ENCODE peak calls at places on chromosomes 7 and 10, in five cellular contexts. K, L, Z, R and I are unnamed samples.

GRCh38 chr10:93954726-93955363 is 38.9 kb upstream of the PLCE1 start:
- DNase-seq in K (no peak), L (no peak), Z (no peak), R (no peak), I (no peak)

GRCh38 chr10:133206311-133207040 is 23.5 kb upstream of the UTF1 start:
- DNase-seq in K (no peak), L (no peak), Z (no peak), R (no peak), I (no peak)

GRCh38 chr10:75019360-75019759 is 92.1 kb upstream of the SAMD8 start:
- DNase-seq in K (no peak), L (no peak), Z (no peak), R (no peak), I (no peak)

GRCh38 chr7:41621953-41622831 is 80.7 kb downstream of the INHBA start:
- DNase-seq in K (no peak), L (no peak), Z (no peak), R (no peak), I (no peak)

GRCh38 chr10:71244638-71245419 is 32.5 kb downstream of the UNC5B start:
- DNase-seq in K (no peak), L (no peak), Z (no peak), R (peak), I (no peak)

GRCh38 chr10:51832652-51833383 is 133.4 kb upstream of the CSTF2T start:
- DNase-seq in K (peak), L (no peak), Z (no peak), R (no peak), I (no peak)

GRCh38 chr10:130740788-130741785 is 570.4 kb downstream of the TCERG1L start:
- DNase-seq in K (no peak), L (no peak), Z (no peak), R (no peak), I (no peak)

GRCh38 chr7:137681657-137682562 is 164.9 kb downstream of the DGKI start:
- DNase-seq in K (no peak), L (no peak), Z (no peak), R (no peak), I (no peak)

GRCh38 chr10:4691301-4691700 is 134.7 kb upstream of the AKR1E2 start:
- DNase-seq in K (no peak), L (no peak), Z (no peak), R (no peak), I (no peak)

GRCh38 chr7:128757203-128757602 is 18.0 kb downstream of the CALU start:
- DNase-seq in K (no peak), L (no peak), Z (no peak), R (no peak), I (no peak)

GRCh38 chr7:117083648-117084047 is 130.3 kb downstream of the ST7 start:
- DNase-seq in K (no peak), L (no peak), Z (no peak), R (no peak), I (no peak)

GRCh38 chr7:55521543-55522267 is 50.6 kb downstream of the VOPP1 start:
- DNase-seq in K (no peak), L (no peak), Z (no peak), R (no peak), I (no peak)

GRCh38 chr10:101293007-101293723 is 60.8 kb upstream of the BTRC start:
- DNase-seq in K (peak), L (no peak), Z (no peak), R (no peak), I (no peak)

GRCh38 chr10:130647341-130647740 is 511.1 kb downstream of the GLRX3 start:
- DNase-seq in K (no peak), L (no peak), Z (no peak), R (no peak), I (no peak)

GRCh38 chr10:116691544-116692126 is 50.7 kb downstream of the HSPA12A start:
- DNase-seq in K (no peak), L (no peak), Z (no peak), R (peak), I (no peak)

GRCh38 chr10:87608756-87609155 is 50.9 kb upstream of the PAPSS2 start:
- DNase-seq in K (no peak), L (no peak), Z (no peak), R (no peak), I (no peak)

GRCh38 chr7:111137296-111138195 is 46.6 kb downstream of the LRRN3 start:
- DNase-seq in K (peak), L (peak), Z (peak), R (no peak), I (no peak)

GRCh38 chr7:13850185-13850752 is 139.2 kb downstream of the ETV1 start:
- DNase-seq in K (no peak), L (no peak), Z (no peak), R (no peak), I (peak)

GRCh38 chr7:72161534-72161933 is 250.6 kb downstream of the CALN1 start:
- DNase-seq in K (peak), L (no peak), Z (no peak), R (no peak), I (no peak)

GRCh38 chr7:72163266-72163665 is 248.9 kb downstream of the CALN1 start:
- DNase-seq in K (no peak), L (no peak), Z (no peak), R (no peak), I (no peak)
- TF ChIP-seq CTCF in K (no peak), L (no peak), Z (no peak), R (no peak), I (no peak)

GRCh38 chr7:37142943-37143342 is 305.7 kb downstream of the ELMO1 start:
- DNase-seq in K (peak), L (no peak), Z (no peak), R (no peak), I (no peak)

GRCh38 chr7:37145682-37146081 is 303.0 kb downstream of the ELMO1 start:
- DNase-seq in K (no peak), L (no peak), Z (no peak), R (no peak), I (no peak)

DNA sequence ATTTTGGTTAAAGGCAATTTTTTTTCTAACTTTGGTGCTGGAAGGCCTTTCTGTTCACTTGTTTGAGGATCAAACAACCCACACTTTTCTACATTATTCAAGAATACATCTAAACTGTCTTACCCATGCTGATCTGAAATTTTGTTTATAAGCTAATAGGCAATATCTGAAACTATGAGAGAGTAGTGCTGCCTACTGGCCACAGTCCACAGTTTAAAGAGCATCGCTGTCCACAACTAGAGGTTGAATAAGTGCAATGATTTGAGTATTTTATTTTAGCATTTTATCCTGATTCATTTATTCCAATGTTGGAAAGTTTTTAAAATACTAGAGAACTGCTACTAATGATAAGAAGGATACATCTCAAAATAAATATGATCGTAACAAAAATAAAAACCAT is 306.9 kb downstream of the ELMO1 start:
- DNase-seq in K (no peak), L (no peak), Z (no peak), R (no peak), I (no peak)
- TF ChIP-seq CTCF in K (no peak), L (no peak), Z (no peak), R (no peak), I (peak)

DNA sequence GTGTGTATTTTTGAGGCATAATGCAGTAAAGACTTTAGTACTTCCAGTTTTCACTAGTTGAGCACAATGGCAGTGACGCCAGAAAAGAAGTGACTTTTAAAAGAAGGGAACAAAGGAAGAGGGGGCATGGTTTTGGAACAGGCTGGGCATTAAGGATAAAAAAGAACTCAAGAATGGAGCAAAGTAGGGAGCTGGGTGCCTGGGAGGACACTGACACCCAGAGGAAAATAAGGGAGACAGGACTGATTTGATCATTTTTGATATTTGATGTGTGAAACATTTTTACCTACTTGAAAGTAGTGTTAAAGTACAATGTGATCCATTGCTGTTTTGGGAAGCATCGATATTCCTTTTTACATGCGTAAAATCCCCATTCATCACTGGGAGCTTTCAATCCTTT is 85.4 kb downstream of the ADAM12 start:
- DNase-seq in K (peak), L (no peak), Z (no peak), R (no peak), I (no peak)
- TF ChIP-seq CTCF in K (peak), L (no peak), Z (no peak), R (no peak), I (no peak)

GRCh38 chr10:6037422-6037821 is 24.7 kb downstream of the IL2RA start:
- DNase-seq in K (no peak), L (peak), Z (no peak), R (no peak), I (no peak)
- TF ChIP-seq CTCF in K (no peak), L (no peak), Z (no peak), R (no peak), I (no peak)

GRCh38 chr10:124305984-124306383 is 112.7 kb downstream of the OAT start:
- DNase-seq in K (no peak), L (no peak), Z (no peak), R (no peak), I (no peak)

GRCh38 chr10:124306520-124306919 is 112.2 kb downstream of the OAT start:
- DNase-seq in K (no peak), L (no peak), Z (no peak), R (no peak), I (no peak)

GRCh38 chr10:124302951-124303505 is 115.7 kb downstream of the OAT start:
- DNase-seq in K (no peak), L (no peak), Z (no peak), R (no peak), I (no peak)

GRCh38 chr10:124301736-124302135 is 117.0 kb downstream of the OAT start:
- DNase-seq in K (no peak), L (no peak), Z (no peak), R (no peak), I (no peak)

DNA sequence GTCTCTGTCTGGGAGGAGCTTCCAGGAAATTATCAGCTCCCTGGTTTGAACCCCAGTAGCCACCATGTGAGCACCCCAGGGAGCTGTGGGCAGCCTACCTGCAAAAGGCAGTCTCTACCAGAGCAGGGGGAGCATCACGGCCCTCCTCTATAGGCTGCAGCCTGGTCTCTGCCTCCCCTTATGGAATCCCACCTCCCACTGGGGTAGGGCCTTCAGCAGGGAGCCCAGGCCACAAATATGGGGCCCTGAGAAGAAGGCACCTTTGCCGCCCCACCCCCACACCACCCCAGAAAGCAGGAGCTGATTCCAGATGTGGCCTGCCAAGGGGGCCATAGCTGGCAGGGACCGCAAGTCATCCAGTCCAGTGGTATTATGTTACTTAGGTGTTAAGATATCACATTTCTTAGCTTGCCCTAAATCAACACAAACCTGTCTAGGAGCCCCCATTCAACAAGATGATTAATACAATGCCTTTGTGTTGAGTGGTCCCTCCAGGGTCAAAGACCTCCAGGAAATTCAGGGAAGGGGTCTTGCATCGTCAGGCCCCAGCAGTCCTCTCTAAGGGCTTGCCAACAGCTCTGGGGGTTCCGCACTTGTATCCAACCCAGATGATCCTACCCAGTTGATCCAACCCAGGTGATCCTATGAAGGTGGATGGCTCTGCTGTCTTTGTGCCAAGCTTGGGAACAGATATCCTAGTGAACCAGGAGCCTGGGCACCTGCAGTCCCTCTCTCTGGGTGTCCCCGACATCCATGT is 114.9 kb downstream of the OAT start:
- DNase-seq in K (no peak), L (no peak), Z (no peak), R (no peak), I (no peak)
- TF ChIP-seq CTCF in K (no peak), L (no peak), Z (no peak), R (no peak), I (no peak)

GRCh38 chr10:49157229-49157628 is 23.4 kb upstream of the FAM170B start:
- DNase-seq in K (no peak), L (no peak), Z (no peak), R (no peak), I (no peak)

GRCh38 chr10:49152663-49153062 is 18.8 kb upstream of the FAM170B start:
- DNase-seq in K (no peak), L (no peak), Z (no peak), R (no peak), I (no peak)

GRCh38 chr10:49153971-49154370 is 20.1 kb upstream of the FAM170B start:
- DNase-seq in K (no peak), L (no peak), Z (no peak), R (no peak), I (no peak)

GRCh38 chr10:49153115-49153514 is 19.3 kb upstream of the FAM170B start:
- DNase-seq in K (no peak), L (no peak), Z (no peak), R (no peak), I (no peak)

DNA sequence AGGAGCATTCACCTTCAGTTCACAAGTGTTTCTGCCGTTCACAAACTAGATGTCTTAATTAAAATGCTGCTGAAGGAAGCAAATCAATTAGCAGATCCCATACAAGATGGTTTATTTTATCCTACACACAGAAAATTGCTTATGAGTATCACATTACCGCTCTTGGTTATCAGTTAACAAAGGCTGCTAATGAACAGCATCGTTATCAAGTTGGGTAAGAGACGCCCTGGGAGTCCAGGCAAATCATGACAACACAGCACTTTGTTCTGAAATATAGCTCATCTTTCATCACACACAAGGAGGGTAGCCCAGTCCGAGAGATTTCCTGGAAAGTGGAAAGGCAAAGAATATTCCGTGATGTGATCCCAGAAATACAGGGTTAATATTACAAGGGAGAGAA is 20.8 kb upstream of the FAM170B start:
- DNase-seq in K (no peak), L (no peak), Z (no peak), R (no peak), I (no peak)
- TF ChIP-seq CTCF in K (no peak), L (no peak), Z (no peak), R (no peak), I (no peak)

DNA sequence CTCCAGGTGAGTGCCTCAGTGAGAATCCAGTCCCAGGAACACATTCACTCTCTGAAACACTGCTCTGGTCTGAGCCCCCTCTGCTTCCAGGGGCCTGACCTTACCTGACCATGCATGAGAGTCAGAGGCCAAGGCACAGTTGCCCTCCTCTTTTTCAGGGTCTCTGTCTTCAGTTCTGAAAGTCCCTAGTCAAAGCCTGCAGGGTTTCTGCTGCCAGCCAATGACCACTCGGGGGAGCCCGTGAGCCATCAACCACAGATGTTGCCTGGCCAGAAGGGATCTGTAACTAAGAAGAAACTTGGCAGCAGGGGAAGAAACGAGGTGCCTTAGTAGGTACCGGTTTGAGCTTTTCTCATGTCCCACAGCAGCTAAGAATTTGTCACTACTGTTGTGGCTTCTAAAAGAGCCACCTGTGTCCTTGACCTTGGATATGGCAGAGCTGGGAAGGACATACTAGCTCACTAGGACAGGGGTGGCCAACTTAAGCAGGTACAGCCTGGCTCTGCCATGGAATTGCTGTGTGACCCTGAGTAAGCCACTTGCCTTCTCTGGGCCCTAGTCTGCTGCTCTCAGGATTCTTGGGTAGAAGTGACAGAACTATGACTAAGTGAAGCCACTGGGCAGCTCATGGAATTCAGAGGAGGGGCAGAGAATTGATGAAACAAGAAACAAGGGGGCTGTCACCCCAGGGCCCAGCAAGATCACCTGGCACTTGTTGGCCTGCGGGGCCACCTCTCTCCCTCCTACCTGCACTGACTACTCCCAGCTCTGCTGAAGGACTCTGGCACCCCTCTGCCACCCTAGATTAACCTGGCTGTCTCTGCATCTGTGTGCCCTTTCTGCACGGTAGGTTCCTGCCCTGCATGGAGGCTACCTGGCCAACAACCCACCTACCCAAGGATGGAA is 83.8 kb upstream of the GPR26 start:
- DNase-seq in K (peak), L (peak), Z (peak), R (peak), I (peak)
- TF ChIP-seq CTCF in K (peak), L (peak), Z (peak), R (peak), I (peak)

DNA sequence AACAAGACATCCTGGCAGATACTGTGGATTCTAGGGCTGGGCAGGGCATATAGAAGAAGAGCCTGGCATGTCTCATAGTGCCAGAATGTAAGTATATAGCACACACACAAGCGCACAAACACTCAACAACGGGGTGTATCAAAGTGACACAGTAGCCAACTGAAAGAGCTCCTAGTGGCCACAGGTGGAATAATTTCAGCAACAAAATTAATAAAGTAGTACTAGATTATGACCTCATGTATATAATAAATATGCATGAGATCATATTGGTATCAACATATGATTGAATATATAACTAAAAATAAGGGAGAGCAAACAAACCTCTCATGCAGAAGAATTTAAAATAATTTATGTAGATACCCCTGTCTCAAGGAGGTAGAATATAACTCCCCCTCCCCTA is 72.4 kb upstream of the CXCL12 start:
- DNase-seq in K (no peak), L (no peak), Z (no peak), R (no peak), I (no peak)
- TF ChIP-seq CTCF in K (peak), L (no peak), Z (no peak), R (no peak), I (no peak)

DNA sequence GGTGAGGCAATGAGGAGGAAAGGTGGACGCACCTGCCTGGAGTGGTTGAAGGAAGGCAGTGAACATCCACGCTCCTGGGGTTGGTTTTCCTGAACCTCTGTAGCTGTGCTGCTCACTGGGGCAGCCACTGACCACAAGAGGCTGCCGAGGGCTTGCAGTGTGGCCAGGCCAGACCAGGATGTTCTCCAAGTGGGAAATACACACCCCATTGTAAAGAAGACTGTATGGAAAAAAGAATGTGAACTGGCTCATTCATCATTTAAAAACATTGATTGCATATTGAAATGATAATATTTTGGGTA is 107.6 kb downstream of the SNX10 start:
- DNase-seq in K (peak), L (peak), Z (no peak), R (peak), I (no peak)
- TF ChIP-seq CTCF in K (peak), L (peak), Z (no peak), R (peak), I (no peak)

GRCh38 chr7:81185072-81185471 is 266.2 kb upstream of the SEMA3C start:
- DNase-seq in K (no peak), L (no peak), Z (no peak), R (no peak), I (no peak)

GRCh38 chr7:81180573-81180972 is 261.7 kb upstream of the SEMA3C start:
- DNase-seq in K (no peak), L (no peak), Z (no peak), R (no peak), I (no peak)

GRCh38 chr7:81181066-81181465 is 262.2 kb upstream of the SEMA3C start:
- DNase-seq in K (no peak), L (no peak), Z (no peak), R (no peak), I (no peak)

GRCh38 chr7:81186691-81187090 is 267.8 kb upstream of the SEMA3C start:
- DNase-seq in K (no peak), L (no peak), Z (no peak), R (no peak), I (no peak)

DNA sequence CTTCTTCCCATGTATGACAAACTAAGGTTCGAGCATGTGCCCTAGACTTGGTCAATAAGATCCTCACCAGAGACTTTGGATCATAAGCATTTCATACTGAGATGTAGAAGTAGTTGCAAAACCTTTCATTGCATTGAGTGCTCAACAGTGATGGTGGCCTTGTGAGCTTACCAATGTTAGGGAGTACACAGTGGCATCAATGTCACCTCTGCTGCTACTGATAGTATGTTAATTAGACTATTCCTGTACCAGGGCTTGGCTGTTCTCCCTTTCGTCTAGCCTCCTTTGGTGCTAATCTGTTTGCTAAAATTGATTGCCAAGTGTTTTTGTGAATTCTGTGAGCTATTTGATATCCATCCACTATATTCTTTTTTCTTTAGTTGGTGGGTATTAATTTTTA is 264.5 kb upstream of the SEMA3C start:
- DNase-seq in K (no peak), L (no peak), Z (no peak), R (no peak), I (no peak)
- TF ChIP-seq CTCF in K (no peak), L (no peak), Z (no peak), R (no peak), I (no peak)